ENCODE peak calls at places on chromosomes 16 and 17, in ten cellular contexts. H is dorsolateral prefrontal cortex, E is astrocyte of the cerebellum, C is astrocyte of the spinal cord, J is HepG2, D is AG10803, K is epithelial cell of esophagus, G is AG09309, X is Peyer's patch, Z is tibial artery. F is an unnamed sample.

GRCh38 chr17:57107498-57108101 is 22.6 kb downstream of the AKAP1 start:
- DNase-seq in H (no peak), E (no peak), C (peak), J (peak), D (no peak), K (peak), G (no peak), X (no peak), Z (no peak), F (no peak)

GRCh38 chr17:69227536-69227935 is 1.1 kb downstream of the ABCA10 start:
- DNase-seq in H (no peak), E (no peak), C (no peak), J (no peak), D (no peak), K (no peak), G (no peak), X (no peak), Z (no peak), F (no peak)

GRCh38 chr17:79941088-79942010 is 94.3 kb downstream of the TBC1D16 start:
- DNase-seq in H (no peak), E (no peak), C (no peak), J (no peak), D (no peak), K (no peak), G (no peak), X (no peak), Z (peak), F (no peak)

GRCh38 chr16:31130336-31130812 is 5.2 kb downstream of the PRSS8 start:
- DNase-seq in H (no peak), E (no peak), C (no peak), J (no peak), D (no peak), K (no peak), G (no peak), X (no peak), Z (no peak), F (no peak)

GRCh38 chr17:77869665-77870132 is 88.8 kb upstream of the TNRC6C start:
- DNase-seq in H (no peak), E (no peak), C (no peak), J (no peak), D (no peak), K (no peak), G (no peak), X (peak), Z (no peak), F (no peak)

GRCh38 chr16:983044-984030 is 1.8 kb downstream of the SOX8 start:
- DNase-seq in H (peak), E (no peak), C (no peak), J (no peak), D (no peak), K (no peak), G (no peak), X (no peak), Z (no peak), F (no peak)

GRCh38 chr16:83813818-83814653 is 6.3 kb downstream of the HSBP1 start:
- DNase-seq in H (no peak), E (peak), C (peak), J (peak), D (peak), K (peak), G (peak), X (no peak), Z (no peak), F (peak)

GRCh38 chr17:68457539-68458259 is 403 bp upstream of the WIPI1 start:
- DNase-seq in H (peak), E (peak), C (peak), J (peak), D (peak), K (peak), G (peak), X (peak), Z (peak), F (peak)

GRCh38 chr16:64907844-64908243 is 214.0 kb downstream of the CDH11 start:
- DNase-seq in H (no peak), E (no peak), C (no peak), J (no peak), D (no peak), K (no peak), G (no peak), X (no peak), Z (no peak), F (no peak)

GRCh38 chr17:38967290-38967738 is at the start of gene FBXO47:
- DNase-seq in H (peak), E (peak), C (peak), J (peak), D (peak), K (peak), G (peak), X (peak), Z (peak), F (peak)

GRCh38 chr17:66712453-66712852 is 122.5 kb upstream of the CACNG5 start:
- DNase-seq in H (no peak), E (no peak), C (no peak), J (no peak), D (no peak), K (no peak), G (no peak), X (no peak), Z (no peak), F (no peak)

GRCh38 chr17:13665872-13666635 is 64.3 kb upstream of the HS3ST3A1 start:
- DNase-seq in H (no peak), E (no peak), C (no peak), J (no peak), D (no peak), K (no peak), G (no peak), X (no peak), Z (no peak), F (no peak)

GRCh38 chr17:57004944-57005579 is 27.1 kb downstream of the SCPEP1 start:
- DNase-seq in H (no peak), E (no peak), C (no peak), J (no peak), D (no peak), K (no peak), G (no peak), X (peak), Z (no peak), F (no peak)

GRCh38 chr16:2701713-2702437 is 18.1 kb downstream of the PRSS27 start:
- DNase-seq in H (no peak), E (no peak), C (no peak), J (no peak), D (no peak), K (no peak), G (no peak), X (no peak), Z (no peak), F (no peak)

GRCh38 chr16:4208529-4208835 is 33.4 kb downstream of the SRL start:
- DNase-seq in H (no peak), E (no peak), C (no peak), J (no peak), D (no peak), K (no peak), G (no peak), X (no peak), Z (no peak), F (no peak)
- TF ChIP-seq CTCF in H (no peak), E (no peak), C (no peak), J (no peak), D (no peak), K (no peak), G (no peak), X (no peak), Z (no peak), F (no peak)

GRCh38 chr17:59106463-59107305 is at the start of gene TRIM37:
- DNase-seq in H (peak), E (peak), C (peak), J (peak), D (peak), K (peak), G (peak), X (peak), Z (peak), F (peak)
- TF ChIP-seq CTCF in H (peak), E (no peak), C (no peak), J (peak), D (no peak), K (peak), G (no peak), X (peak), Z (peak), F (no peak)

GRCh38 chr16:88527186-88527936 is 42.8 kb upstream of the ZC3H18 start:
- DNase-seq in H (no peak), E (peak), C (peak), J (peak), D (peak), K (peak), G (no peak), X (peak), Z (no peak), F (no peak)
- TF ChIP-seq CTCF in H (peak), E (peak), C (peak), J (peak), D (peak), K (peak), G (peak), X (peak), Z (peak), F (peak)

DNA sequence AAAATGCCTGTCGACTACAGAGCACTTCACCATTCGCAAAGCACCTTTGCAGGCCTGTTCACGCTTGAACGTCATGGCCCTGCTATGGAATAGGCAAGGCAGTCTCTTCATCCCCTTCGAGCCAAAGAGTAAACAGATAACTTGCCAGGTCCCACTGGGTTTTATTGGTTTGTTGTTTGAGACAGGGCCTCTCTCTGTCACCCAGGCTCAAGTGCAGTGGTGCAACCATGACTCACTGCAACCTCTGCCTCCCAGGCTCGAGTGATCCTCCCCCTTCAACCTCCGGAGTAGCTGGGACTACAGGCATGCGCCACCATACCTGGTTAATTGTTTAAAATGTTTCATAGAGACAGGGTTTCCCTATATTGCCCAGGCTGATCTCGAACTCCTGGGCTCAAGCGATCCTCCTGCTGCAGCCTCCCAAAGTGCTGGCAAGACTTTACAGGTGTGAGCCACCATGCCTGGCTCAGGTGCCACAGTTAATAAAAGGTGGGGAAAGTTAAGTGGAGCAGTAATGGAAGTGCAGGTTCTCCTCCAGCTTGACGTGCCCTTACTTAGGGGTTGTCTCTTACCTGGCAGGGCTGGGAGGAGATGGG is 9.5 kb downstream of the CHAD start:
- DNase-seq in H (no peak), E (no peak), C (no peak), J (peak), D (peak), K (peak), G (no peak), X (no peak), Z (no peak), F (no peak)
- TF ChIP-seq CTCF in H (no peak), E (no peak), C (no peak), J (peak), D (no peak), K (no peak), G (no peak), X (no peak), Z (no peak), F (no peak)

GRCh38 chr16:81732699-81733098 is 46.4 kb upstream of the PLCG2 start:
- DNase-seq in H (no peak), E (no peak), C (no peak), J (no peak), D (no peak), K (no peak), G (no peak), X (no peak), Z (no peak), F (no peak)

GRCh38 chr16:81728435-81728834 is 50.7 kb upstream of the PLCG2 start:
- DNase-seq in H (no peak), E (no peak), C (no peak), J (no peak), D (no peak), K (no peak), G (no peak), X (no peak), Z (no peak), F (no peak)

GRCh38 chr16:81729451-81729850 is 49.6 kb upstream of the PLCG2 start:
- DNase-seq in H (no peak), E (no peak), C (no peak), J (peak), D (no peak), K (no peak), G (no peak), X (no peak), Z (no peak), F (no peak)

GRCh38 chr16:81731636-81732035 is 47.5 kb upstream of the PLCG2 start:
- DNase-seq in H (no peak), E (no peak), C (no peak), J (no peak), D (no peak), K (no peak), G (no peak), X (no peak), Z (no peak), F (no peak)

DNA sequence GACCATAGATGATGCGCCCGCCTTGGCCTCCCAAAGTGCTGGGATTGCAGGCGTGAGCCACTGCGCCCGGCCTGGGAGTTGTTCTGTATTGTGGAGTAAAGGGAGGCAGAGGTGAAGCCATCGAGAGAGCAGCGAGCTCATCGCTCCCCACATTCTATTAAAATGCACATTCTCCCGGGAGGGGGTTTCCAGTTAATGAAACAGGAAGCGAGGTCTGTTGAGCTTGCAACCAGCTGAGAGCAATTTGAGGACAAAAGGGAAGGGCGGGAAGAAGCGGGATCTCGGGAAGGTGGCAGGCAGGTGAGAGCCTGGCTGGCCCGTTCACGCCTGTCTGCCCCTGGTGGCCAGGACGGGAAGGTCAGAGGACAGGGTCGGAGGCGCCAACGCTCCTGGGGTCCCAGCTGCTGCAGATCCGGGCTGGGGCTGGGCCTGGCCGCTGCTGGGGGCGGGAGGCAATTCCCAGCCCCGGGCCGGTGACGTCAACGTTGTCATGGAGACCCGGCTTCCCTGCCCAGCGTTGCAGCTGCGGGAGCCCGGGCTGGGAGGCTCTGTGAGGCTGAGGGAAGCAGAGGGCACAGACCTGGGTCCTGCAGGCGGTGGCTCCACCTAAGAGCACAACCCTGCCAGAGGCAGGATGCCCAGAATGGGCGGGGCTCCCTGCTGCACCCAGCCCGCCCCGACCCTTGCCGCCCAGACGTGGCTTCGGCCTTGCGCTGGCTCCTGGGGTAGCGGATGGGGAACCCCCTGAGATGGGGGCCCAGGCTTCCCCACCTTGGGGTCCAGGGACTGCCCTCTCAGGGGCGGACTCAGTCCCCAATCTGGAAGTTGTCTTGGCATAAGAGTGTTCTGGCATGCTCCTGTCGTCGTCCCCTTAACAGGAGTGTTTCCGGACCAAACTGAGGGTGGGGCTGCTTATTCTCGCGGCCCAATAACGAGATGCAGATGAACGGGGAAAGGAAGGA is 48.7 kb upstream of the PLCG2 start:
- DNase-seq in H (peak), E (peak), C (peak), J (peak), D (peak), K (peak), G (no peak), X (peak), Z (peak), F (no peak)
- TF ChIP-seq CTCF in H (peak), E (peak), C (peak), J (peak), D (peak), K (peak), G (peak), X (peak), Z (peak), F (peak)

DNA sequence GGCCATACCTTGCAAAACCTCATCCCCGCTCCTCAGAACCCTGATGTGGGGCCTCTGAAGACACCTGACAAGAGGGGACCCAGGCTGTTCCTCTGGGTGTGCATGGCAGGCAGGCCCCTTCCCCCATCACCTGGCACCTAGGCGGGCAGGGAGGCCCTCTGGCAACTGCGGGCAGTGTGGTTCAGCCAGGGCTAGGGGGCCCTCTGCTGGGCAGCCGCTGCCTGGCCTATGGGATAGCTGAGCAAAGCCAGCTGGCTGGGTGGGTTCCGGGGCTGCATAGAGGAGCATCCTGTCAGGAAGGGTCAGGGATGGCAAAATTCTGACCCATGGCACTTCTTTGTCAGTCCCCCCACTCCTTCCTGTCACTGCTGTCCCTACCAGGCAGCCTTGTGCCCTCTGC is 228.7 kb upstream of the ASIC2 start:
- DNase-seq in H (no peak), E (no peak), C (no peak), J (no peak), D (no peak), K (no peak), G (no peak), X (no peak), Z (no peak), F (no peak)
- TF ChIP-seq CTCF in H (peak), E (no peak), C (peak), J (peak), D (no peak), K (no peak), G (no peak), X (no peak), Z (no peak), F (no peak)

GRCh38 chr17:7825206-7825980 is 8.6 kb upstream of the KDM6B start:
- DNase-seq in H (no peak), E (no peak), C (no peak), J (peak), D (peak), K (no peak), G (no peak), X (no peak), Z (no peak), F (no peak)
- TF ChIP-seq CTCF in H (peak), E (no peak), C (no peak), J (peak), D (peak), K (no peak), G (peak), X (peak), Z (no peak), F (no peak)

GRCh38 chr16:75130150-75130771 is 13.7 kb upstream of the LDHD start:
- DNase-seq in H (no peak), E (no peak), C (no peak), J (peak), D (peak), K (no peak), G (no peak), X (no peak), Z (no peak), F (no peak)
- TF ChIP-seq CTCF in H (no peak), E (no peak), C (peak), J (peak), D (no peak), K (no peak), G (no peak), X (no peak), Z (no peak), F (no peak)

DNA sequence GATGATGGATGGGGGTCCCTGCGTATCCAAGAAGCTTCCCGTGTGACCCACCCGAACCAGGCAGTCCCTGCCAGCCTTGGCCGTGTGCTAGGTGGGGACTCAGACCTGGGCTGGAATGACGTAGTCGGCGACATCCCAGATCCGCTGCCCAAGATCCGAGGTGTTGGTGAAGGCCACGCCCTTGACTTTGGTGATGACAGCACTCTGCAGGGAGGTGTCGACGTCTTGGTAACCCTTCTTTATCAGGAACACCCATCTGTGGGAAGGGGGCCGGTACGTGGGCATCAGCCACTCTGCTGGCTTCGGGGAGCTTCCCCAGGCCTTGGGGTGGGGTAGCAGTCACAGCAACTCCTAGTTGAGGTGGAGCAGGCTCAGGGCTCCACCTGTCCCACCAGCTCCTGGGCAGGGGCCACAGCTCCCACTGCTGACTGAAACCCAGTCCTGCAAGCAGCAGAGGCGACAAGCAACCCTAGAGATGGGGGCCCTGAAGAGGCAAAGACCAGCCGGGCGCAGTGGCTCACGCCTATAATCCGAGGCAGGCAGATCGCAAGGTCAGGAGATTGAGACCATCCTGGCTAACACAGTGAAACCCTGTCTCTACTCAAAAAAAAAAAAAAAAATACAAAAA is 4.3 kb downstream of the P2RX5 start:
- DNase-seq in H (no peak), E (no peak), C (no peak), J (no peak), D (no peak), K (no peak), G (no peak), X (no peak), Z (no peak), F (no peak)
- TF ChIP-seq CTCF in H (no peak), E (no peak), C (no peak), J (peak), D (no peak), K (no peak), G (no peak), X (no peak), Z (no peak), F (no peak)

DNA sequence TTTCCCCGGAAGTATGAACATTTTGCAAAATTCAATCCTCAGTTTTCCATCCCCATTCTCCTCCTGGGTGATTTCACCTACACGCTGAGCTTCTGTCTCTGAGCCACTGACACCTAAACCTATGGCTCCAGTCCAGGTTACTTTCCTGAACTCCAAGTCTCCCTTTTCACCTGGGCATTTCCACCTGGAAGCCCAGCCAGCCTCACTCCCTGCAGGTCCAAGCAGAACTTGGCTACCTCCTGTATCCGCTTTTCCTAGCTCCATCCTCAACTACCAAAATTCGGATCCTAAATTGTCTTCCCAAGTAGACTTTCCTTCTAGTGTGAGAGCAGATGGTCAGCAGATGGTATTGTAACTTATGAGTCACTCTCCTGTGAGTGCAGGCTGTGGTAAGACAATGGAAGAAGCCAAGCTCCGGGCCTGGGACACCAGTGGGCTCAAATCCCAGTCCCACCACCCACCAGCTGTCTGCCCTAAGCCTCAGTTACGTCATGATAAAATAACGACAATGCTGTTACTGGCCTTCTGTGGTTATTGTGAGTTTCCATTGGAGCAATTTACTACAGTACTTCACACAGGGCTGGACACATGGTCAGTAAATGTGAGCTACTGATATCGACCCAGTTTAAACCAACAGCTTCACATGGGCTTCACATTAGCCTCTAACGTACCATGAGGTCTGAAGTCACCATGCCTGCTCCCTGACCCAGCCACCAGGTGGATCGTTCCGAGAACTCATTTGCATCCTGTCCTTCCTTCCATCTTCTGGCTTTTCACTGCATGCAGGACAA is 33.3 kb downstream of the PECAM1 start:
- DNase-seq in H (peak), E (peak), C (no peak), J (no peak), D (peak), K (peak), G (peak), X (no peak), Z (peak), F (peak)
- TF ChIP-seq CTCF in H (no peak), E (peak), C (no peak), J (no peak), D (no peak), K (no peak), G (no peak), X (no peak), Z (no peak), F (no peak)